ENCODE peak calls at places on chromosomes 6 and 20, in seven cellular contexts. T is cardiac muscle cell, B is neuronal stem cell, X is prostate gland, K is neural progenitor cell, M is right atrium auricular region, F is aorta. E is an unnamed sample.

GRCh38 chr6:163605388-163606097 is 191.0 kb downstream of the QKI start:
- DNase-seq in F (no peak), X (no peak), B (no peak), K (no peak), T (no peak), M (peak; percentile 7), E (no peak)

GRCh38 chr6:136521891-136522290 is 28.3 kb downstream of the MAP7 start:
- DNase-seq in X (no peak), K (no peak), M (no peak), F (no peak), T (no peak), B (no peak), E (no peak)

GRCh38 chr6:29696147-29697129 is 15.5 kb upstream of the ZFP57 start:
- DNase-seq in X (no peak), F (no peak), K (peak; percentile 49), T (peak; percentile 45), B (no peak), M (no peak), E (no peak)

GRCh38 chr20:58647814-58648501 is 3.1 kb upstream of the STX16 start:
- DNase-seq in M (peak; percentile 57), F (no peak), X (peak; percentile 58), B (no peak), K (no peak), T (peak; percentile 59), E (peak; percentile 59)

GRCh38 chr6:106618324-106618723 is 11.0 kb downstream of the RTN4IP1 start:
- DNase-seq in B (no peak), X (no peak), F (no peak), K (no peak), T (no peak), M (no peak), E (no peak)

GRCh38 chr20:25058051-25058796 is at the start of gene ACSS1:
- DNase-seq in M (no peak), B (no peak), X (peak; percentile 71), T (peak; percentile 61), K (peak; percentile 41), F (peak; percentile 75), E (no peak)

GRCh38 chr6:121285041-121285440 is 49.2 kb downstream of the TBC1D32 start:
- DNase-seq in B (no peak), F (no peak), T (peak; percentile 74), M (no peak), K (no peak), X (no peak), E (peak; percentile 3)

GRCh38 chr20:36461600-36462439 is 79.5 kb upstream of the MYL9 start:
- DNase-seq in B (peak; percentile 45), T (peak; percentile 67), X (peak; percentile 53), F (peak; percentile 84), M (no peak), K (peak; percentile 83), E (peak; percentile 81)

GRCh38 chr6:19691465-19692167 is 145.6 kb upstream of the ID4 start:
- DNase-seq in X (no peak), F (peak; percentile 57), B (peak; percentile 64), K (peak; percentile 83), T (peak; percentile 29), M (no peak), E (no peak)

GRCh38 chr6:163923658-163924411 is 509.3 kb downstream of the QKI start:
- DNase-seq in K (no peak), X (no peak), B (no peak), F (no peak), T (no peak), M (no peak), E (no peak)

GRCh38 chr6:143885116-143885515 is 20.8 kb downstream of the ZC2HC1B start:
- DNase-seq in B (no peak), T (no peak), M (no peak), F (no peak), X (no peak), K (no peak), E (no peak)

GRCh38 chr6:68760941-68761676 is 126.0 kb downstream of the ADGRB3 start:
- DNase-seq in T (no peak), F (no peak), M (no peak), B (no peak), K (no peak), X (no peak), E (no peak)

GRCh38 chr6:164163239-164163638 is 748.7 kb downstream of the QKI start:
- DNase-seq in K (no peak), B (no peak), F (no peak), M (no peak), X (no peak), T (no peak), E (no peak)

GRCh38 chr6:88561974-88562736 is 396.0 kb upstream of the CNR1 start:
- DNase-seq in M (no peak), B (no peak), K (no peak), X (no peak), F (no peak), T (no peak), E (peak; percentile 27)

GRCh38 chr20:41123636-41124035 is 13.7 kb upstream of the PLCG1 start:
- DNase-seq in B (no peak), T (no peak), X (no peak), F (no peak), K (no peak), M (no peak), E (no peak)

GRCh38 chr6:112620832-112621569 is 273.9 kb downstream of the RFPL4B start:
- DNase-seq in X (no peak), F (no peak), K (no peak), B (no peak), T (peak; percentile 66), M (no peak), E (no peak)

GRCh38 chr20:59747671-59748515 is 143.6 kb downstream of the PHACTR3 start:
- DNase-seq in X (no peak), M (no peak), T (no peak), B (no peak), F (no peak), K (no peak), E (no peak)

GRCh38 chr6:133991096-133991593 is 38.1 kb downstream of the TBPL1 start:
- DNase-seq in X (no peak), K (no peak), F (no peak), M (no peak), B (no peak), T (peak; percentile 71), E (peak; percentile 44)

GRCh38 chr20:10239954-10240353 is 21.3 kb downstream of the SNAP25 start:
- DNase-seq in X (peak; percentile 21), M (no peak), F (no peak), T (peak; percentile 72), B (no peak), K (no peak), E (peak; percentile 11)

GRCh38 chr20:34536798-34537394 is 20.7 kb downstream of the DYNLRB1 start:
- DNase-seq in X (no peak), T (peak; percentile 52), F (no peak), M (no peak), B (no peak), K (peak; percentile 65), E (no peak)

GRCh38 chr6:154995241-154996162 is at the start of gene TIAM2:
- DNase-seq in B (peak; percentile 62), K (peak; percentile 87), F (peak; percentile 54), M (no peak), X (no peak), T (peak; percentile 29), E (peak; percentile 53)

GRCh38 chr6:108733706-108734105 is 114.5 kb upstream of the ARMC2 start:
- DNase-seq in F (no peak), M (no peak), K (no peak), T (no peak), X (no peak), B (no peak), E (no peak)

GRCh38 chr20:11001767-11002540 is 328.2 kb upstream of the JAG1 start:
- DNase-seq in B (no peak), M (no peak), K (no peak), X (peak; percentile 81), T (peak; percentile 78), F (peak; percentile 58), E (peak; percentile 77)

GRCh38 chr20:24138126-24138857 is 149.7 kb upstream of the GGTLC1 start:
- DNase-seq in F (no peak), K (no peak), T (no peak), M (no peak), X (no peak), B (no peak), E (no peak)

GRCh38 chr6:11921017-11921438 is 91.1 kb upstream of the HIVEP1 start:
- DNase-seq in X (no peak), K (peak; percentile 29), B (no peak), T (peak; percentile 83), F (peak; percentile 86), M (peak; percentile 83), E (peak; percentile 100)

GRCh38 chr6:135586844-135587243 is 89.3 kb upstream of the AHI1 start:
- DNase-seq in X (no peak), T (peak; percentile 42), F (no peak), M (no peak), K (no peak), B (no peak), E (no peak)

GRCh38 chr6:82890240-82890639 is 175.4 kb downstream of the UBE3D start:
- DNase-seq in T (no peak), K (no peak), X (no peak), M (no peak), F (no peak), B (no peak), E (no peak)

GRCh38 chr6:99588618-99589289 is 17.9 kb upstream of the PRDM13 start:
- DNase-seq in M (no peak), T (peak; percentile 69), X (peak; percentile 72), K (peak; percentile 91), B (peak; percentile 65), F (peak; percentile 78), E (peak; percentile 65)
- H3K27me3 ChIP-seq in M (peaks cover 35% of the 10 kb centered on the region), T (peaks cover 100% of the 10 kb centered on the region), X (peaks cover 15% of the 10 kb centered on the region), K (peaks cover 94% of the 10 kb centered on the region), B (peaks cover 66% of the 10 kb centered on the region), F (no peaks in the 10 kb centered on the region), E (peaks cover 38% of the 10 kb centered on the region)

GRCh38 chr6:160790028-160790792 is 88.2 kb downstream of the PLG start:
- DNase-seq in X (no peak), F (no peak), T (peak; percentile 9), M (no peak), B (no peak), K (peak; percentile 17), E (no peak)
- H3K4me3 ChIP-seq in X (no peak overlapping the region), F (no peak overlapping the region), T (no peak overlapping the region), M (no peak overlapping the region), B (no peak overlapping the region), K (peak overlapping the region; percentile 24), E (no peak overlapping the region)

GRCh38 chr20:57003012-57003411 is 263.4 kb downstream of the BMP7 start:
- DNase-seq in F (no peak), K (no peak), M (no peak), X (no peak), B (no peak), T (no peak), E (no peak)
- H3K9me3 ChIP-seq in F (peaks cover 11% of the 10 kb centered on the region), K (no peaks in the 10 kb centered on the region), M (no peaks in the 10 kb centered on the region), X (no peaks in the 10 kb centered on the region), B (no peaks in the 10 kb centered on the region), T (no peaks in the 10 kb centered on the region), E (peaks cover 2% of the 10 kb centered on the region)

DNA sequence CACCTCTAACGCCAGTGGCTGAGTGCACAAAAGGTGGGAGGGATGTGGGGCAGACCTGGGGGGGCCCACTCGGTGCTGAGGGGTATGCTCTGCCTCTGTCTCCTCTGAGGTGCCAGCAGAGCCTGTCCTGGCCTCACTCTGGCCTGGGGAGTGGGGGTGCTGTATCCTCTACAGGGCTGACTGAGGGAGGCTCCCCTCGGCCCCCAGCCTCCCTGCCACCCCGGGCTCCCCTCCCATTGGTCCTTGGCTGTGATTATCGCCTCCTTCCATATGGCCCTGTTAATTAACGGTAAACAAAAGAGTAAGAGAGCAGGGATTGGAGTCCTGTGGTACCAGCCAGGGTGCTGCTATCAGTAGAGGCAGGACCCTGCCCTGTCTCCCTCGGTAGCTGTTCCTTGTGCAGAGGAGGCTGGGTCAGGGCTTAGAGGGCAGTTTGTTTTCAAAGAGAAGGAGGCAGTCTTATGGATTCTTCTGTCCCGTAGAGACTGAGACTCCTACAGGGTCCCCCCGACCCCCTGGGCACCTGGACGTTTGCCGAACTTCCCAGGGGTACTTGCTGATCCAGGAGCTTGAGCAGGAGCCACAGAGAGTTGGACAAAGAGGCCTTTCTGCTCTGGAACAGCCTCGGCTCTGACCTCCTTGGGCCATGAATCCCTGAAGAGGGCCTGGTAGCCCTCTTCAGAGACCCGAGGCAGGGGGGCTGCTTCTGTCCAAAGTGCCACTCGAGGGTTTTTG is 1.8 kb downstream of the MYT1 start:
- DNase-seq in K (no peak), F (no peak), X (no peak), T (no peak), M (no peak), B (no peak), E (no peak)
- H3K27me3 ChIP-seq in K (peaks cover 47% of the 10 kb centered on the region), F (no peaks in the 10 kb centered on the region), X (peaks cover 7% of the 10 kb centered on the region), T (peaks cover 44% of the 10 kb centered on the region), M (peaks cover 2% of the 10 kb centered on the region), B (peaks cover 8% of the 10 kb centered on the region), E (peaks cover 21% of the 10 kb centered on the region)

E was measured in MG63.